ENCODE peak calls at places on chromosome 13, in eight cellular contexts. D, G, X, V, L, S, Z and R are unnamed samples.

GRCh38 chr13:36815069-36815468 is 4.0 kb upstream of the RFXAP start:
- DNase-seq in D (no peak), G (no peak), X (no peak), V (no peak), L (no peak), S (peak), Z (no peak), R (no peak)

GRCh38 chr13:112103260-112103843 is 36.4 kb downstream of the SOX1 start:
- DNase-seq in D (no peak), G (no peak), X (no peak), V (no peak), L (no peak), S (no peak), Z (no peak), R (no peak)

GRCh38 chr13:35475960-35476943 is at the start of gene MAB21L1:
- DNase-seq in D (peak), G (peak), X (peak), V (peak), L (peak), S (peak), Z (peak), R (peak)

GRCh38 chr13:40389081-40389641 is 277.3 kb downstream of the FOXO1 start:
- DNase-seq in D (no peak), G (no peak), X (no peak), V (no peak), L (no peak), S (peak), Z (no peak), R (no peak)

GRCh38 chr13:99386911-99387788 is 80.0 kb upstream of the GPR183 start:
- DNase-seq in D (no peak), G (peak), X (no peak), V (peak), L (peak), S (peak), Z (no peak), R (peak)

GRCh38 chr13:33180009-33180804 is 105.3 kb downstream of the STARD13 start:
- DNase-seq in D (no peak), G (no peak), X (no peak), V (no peak), L (no peak), S (no peak), Z (peak), R (no peak)

GRCh38 chr13:29362849-29363604 is 232.5 kb downstream of the SLC7A1 start:
- DNase-seq in D (peak), G (peak), X (peak), V (peak), L (peak), S (peak), Z (peak), R (peak)

GRCh38 chr13:72570019-72570418 is 157.4 kb downstream of the MZT1 start:
- DNase-seq in D (no peak), G (no peak), X (no peak), V (no peak), L (no peak), S (peak), Z (no peak), R (no peak)

GRCh38 chr13:78339927-78340326 is 263.4 kb downstream of the POU4F1 start:
- DNase-seq in D (no peak), G (no peak), X (no peak), V (no peak), L (no peak), S (no peak), Z (no peak), R (no peak)

GRCh38 chr13:114099918-114100445 is 32.4 kb downstream of the RASA3 start:
- DNase-seq in D (peak), G (peak), X (no peak), V (no peak), L (peak), S (no peak), Z (no peak), R (peak)

GRCh38 chr13:112729408-112729807 is 39.6 kb downstream of the ATP11A start:
- DNase-seq in D (no peak), G (no peak), X (no peak), V (no peak), L (peak), S (no peak), Z (no peak), R (no peak)

GRCh38 chr13:40664100-40665060 is 2.1 kb downstream of the FOXO1 start:
- DNase-seq in D (no peak), G (peak), X (peak), V (peak), L (peak), S (no peak), Z (peak), R (peak)

GRCh38 chr13:109707044-109707794 is 79.2 kb downstream of the IRS2 start:
- DNase-seq in D (no peak), G (peak), X (no peak), V (no peak), L (no peak), S (no peak), Z (no peak), R (no peak)

GRCh38 chr13:44653261-44653660 is 77.1 kb upstream of the TSC22D1 start:
- DNase-seq in D (peak), G (no peak), X (no peak), V (peak), L (no peak), S (no peak), Z (no peak), R (no peak)

GRCh38 chr13:44267203-44267602 is 106.4 kb upstream of the SERP2 start:
- DNase-seq in D (no peak), G (no peak), X (no peak), V (no peak), L (no peak), S (no peak), Z (no peak), R (no peak)

GRCh38 chr13:98792784-98793183 is 40.3 kb upstream of the SLC15A1 start:
- DNase-seq in D (no peak), G (no peak), X (no peak), V (no peak), L (no peak), S (no peak), Z (no peak), R (no peak)

GRCh38 chr13:101155920-101156319 is 260.4 kb downstream of the NALCN start:
- DNase-seq in D (no peak), G (no peak), X (no peak), V (peak), L (no peak), S (no peak), Z (no peak), R (no peak)

GRCh38 chr13:99383511-99383921 is 76.3 kb upstream of the GPR183 start:
- DNase-seq in D (no peak), G (no peak), X (no peak), V (no peak), L (no peak), S (no peak), Z (no peak), R (no peak)

GRCh38 chr13:29857089-29857488 is 6.7 kb upstream of the UBL3 start:
- DNase-seq in D (no peak), G (no peak), X (no peak), V (no peak), L (no peak), S (no peak), Z (peak), R (no peak)

GRCh38 chr13:51814825-51815650 is 11.1 kb upstream of the DHRS12 start:
- DNase-seq in D (peak), G (peak), X (no peak), V (peak), L (peak), S (peak), Z (peak), R (peak)

GRCh38 chr13:114099191-114099590 is 33.2 kb downstream of the RASA3 start:
- DNase-seq in D (peak), G (peak), X (peak), V (peak), L (peak), S (peak), Z (peak), R (peak)

GRCh38 chr13:24241336-24241735 is 68.0 kb upstream of the C1QTNF9 start:
- DNase-seq in D (no peak), G (no peak), X (no peak), V (no peak), L (no peak), S (no peak), Z (no peak), R (no peak)

GRCh38 chr13:46288570-46289259 is 77.0 kb downstream of the LRRC63 start:
- DNase-seq in D (peak), G (no peak), X (no peak), V (peak), L (peak), S (peak), Z (peak), R (no peak)

GRCh38 chr13:61123533-61124269 is 291.9 kb downstream of the PCDH20 start:
- DNase-seq in D (no peak), G (peak), X (no peak), V (no peak), L (no peak), S (no peak), Z (no peak), R (no peak)

GRCh38 chr13:36090592-36090991 is 40.6 kb downstream of the DCLK1 start:
- DNase-seq in D (no peak), G (no peak), X (no peak), V (peak), L (no peak), S (no peak), Z (no peak), R (peak)

GRCh38 chr13:95164830-95165229 is 136.4 kb downstream of the ABCC4 start:
- DNase-seq in D (no peak), G (no peak), X (no peak), V (no peak), L (no peak), S (no peak), Z (no peak), R (no peak)

GRCh38 chr13:44141213-44141724 is 232.4 kb upstream of the SERP2 start:
- DNase-seq in D (no peak), G (no peak), X (no peak), V (no peak), L (peak), S (no peak), Z (no peak), R (no peak)

GRCh38 chr13:79871594-79871993 is 390.6 kb downstream of the NDFIP2 start:
- DNase-seq in D (no peak), G (no peak), X (no peak), V (no peak), L (no peak), S (no peak), Z (no peak), R (no peak)